ENCODE peak calls at places on chromosome 22, in four cellular contexts. U, V, C and X are unnamed samples.
A peak's percentile ranks its signal among the peaks of the same experiment; 100 is the strongest.

GRCh38 chr22:46679711-46680269 is 58.3 kb downstream of the CERK start:
- DNase-seq in U (no peak), C (no peak), V (no peak), X (no peak)

GRCh38 chr22:24553597-24554315 is 1.2 kb downstream of the GUCD1 start:
- DNase-seq in V (no peak), C (peak; percentile 29), U (no peak), X (peak; percentile 78)

GRCh38 chr22:24506802-24507438 is 11.8 kb downstream of the UPB1 start:
- DNase-seq in U (no peak), V (no peak), C (peak; percentile 60), X (no peak)

GRCh38 chr22:37063436-37064420 is 12.2 kb downstream of the KCTD17 start:
- DNase-seq in U (no peak), C (no peak), V (no peak), X (no peak)

GRCh38 chr22:46614070-46614931 is 5.9 kb upstream of the GRAMD4 start:
- DNase-seq in V (no peak), C (peak; percentile 91), U (peak; percentile 54), X (no peak)

GRCh38 chr22:44460287-44461082 is 37.5 kb downstream of the RTL6 start:
- DNase-seq in V (no peak), C (no peak), U (no peak), X (no peak)

GRCh38 chr22:20980938-20981722 is 967 bp upstream of the LZTR1 start:
- DNase-seq in C (no peak), U (no peak), V (no peak), X (no peak)

GRCh38 chr22:16957781-16958180 is 50.2 kb downstream of the GAB4 start:
- DNase-seq in C (no peak), V (no peak), U (no peak), X (no peak)

GRCh38 chr22:42500164-42500835 is 19.3 kb downstream of the RRP7A start:
- DNase-seq in U (peak; percentile 79), C (peak; percentile 90), V (peak; percentile 65), X (peak; percentile 82)

GRCh38 chr22:47929073-47929472 is 1166.6 kb downstream of the TBC1D22A start:
- DNase-seq in U (no peak), C (peak; percentile 39), V (no peak), X (no peak)
- H3K4me3 ChIP-seq in U (no peak overlapping the region), C (no peak overlapping the region), V (no peak overlapping the region), X (no peak overlapping the region)

DNA sequence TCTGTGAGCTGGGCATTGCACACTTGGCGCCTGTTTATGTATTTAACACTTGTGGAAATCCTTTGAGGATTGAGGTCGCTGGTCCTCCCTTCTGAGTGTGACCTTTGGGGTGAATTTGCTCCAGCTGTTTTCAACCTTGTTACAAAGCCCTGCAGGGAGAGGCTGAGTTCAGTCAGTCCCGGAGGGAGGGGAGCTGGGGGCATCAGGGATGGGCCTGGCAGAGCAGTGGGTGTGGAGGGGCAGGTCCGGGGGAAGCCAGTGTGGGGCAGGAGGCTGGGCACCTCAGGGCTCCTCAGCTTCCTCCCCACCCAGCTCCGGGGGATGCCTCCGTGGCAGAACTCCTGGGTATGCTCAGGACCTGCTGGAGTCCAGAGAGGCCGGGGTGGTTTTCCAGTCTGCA is 977.2 kb downstream of the TBC1D22A start:
- DNase-seq in U (no peak), C (no peak), V (no peak), X (no peak)
- H3K9me3 ChIP-seq in U (no peaks in the 10 kb centered on the region), C (no peaks in the 10 kb centered on the region), V (peaks cover 2% of the 10 kb centered on the region), X (no peaks in the 10 kb centered on the region)

DNA sequence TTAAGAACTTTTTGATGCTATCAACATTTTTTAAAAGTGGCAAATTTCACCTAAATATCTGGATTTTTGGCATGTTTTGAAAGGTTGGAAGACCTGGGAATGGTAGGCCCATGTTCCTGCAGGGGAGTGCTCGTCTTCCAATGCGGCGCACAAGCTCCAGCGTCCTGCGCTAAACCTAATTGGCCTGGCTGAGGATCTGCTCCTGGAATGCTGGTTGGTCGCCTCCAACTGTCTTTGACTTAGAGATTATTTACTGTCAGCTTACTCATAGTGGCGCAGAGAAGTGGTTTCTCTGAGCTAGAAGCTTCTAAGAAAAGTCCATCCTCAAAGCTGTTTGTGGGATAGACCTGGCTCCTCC is 615 bp upstream of the LIMK2 start:
- DNase-seq in V (no peak), U (no peak), C (no peak), X (no peak)
- H3K27ac ChIP-seq in V (no peak overlapping the region), U (peak overlapping the region; percentile 32), C (no peak overlapping the region), X (peak overlapping the region; percentile 85)

GRCh38 chr22:36027579-36027959 is 1.1 kb downstream of the RBFOX2 start:
- DNase-seq in V (no peak), U (no peak), C (peak; percentile 53), X (no peak)

GRCh38 chr22:36027960-36028645 is 521 bp downstream of the RBFOX2 start:
- DNase-seq in C (peak; percentile 58), U (no peak), V (peak; percentile 72), X (no peak)

GRCh38 chr22:36026741-36027140 is 1.9 kb downstream of the RBFOX2 start:
- DNase-seq in C (peak; percentile 40), U (no peak), V (no peak), X (no peak)

GRCh38 chr22:36028646-36029405 is at the start of gene RBFOX2:
- DNase-seq in V (peak; percentile 95), U (peak; percentile 13), C (peak; percentile 77), X (peak; percentile 99)

DNA sequence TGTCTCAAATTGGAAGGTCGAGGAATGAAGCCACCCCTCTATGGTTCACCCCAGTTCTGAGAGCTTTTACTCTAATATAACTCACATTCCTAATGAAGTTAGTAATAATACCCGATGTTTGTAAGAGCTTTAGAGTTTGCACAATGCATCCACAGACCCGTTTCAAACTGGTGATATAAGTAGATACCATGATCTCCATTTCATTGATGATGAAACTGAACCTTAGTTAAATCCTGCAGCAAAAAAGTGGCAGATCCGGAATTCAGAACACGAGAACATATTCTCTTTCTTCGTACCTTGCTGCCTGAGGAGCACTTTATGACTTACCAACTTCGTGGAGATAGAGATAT is 757 bp upstream of the RBFOX2 start:
- DNase-seq in V (no peak), U (no peak), C (no peak), X (no peak)
- H3K4me3 ChIP-seq in V (peak overlapping the region; percentile 43), U (peak overlapping the region; percentile 50), C (peak overlapping the region; percentile 96), X (peak overlapping the region; percentile 87)

GRCh38 chr22:49589301-49589700 is 238.4 kb downstream of the BRD1 start:
- DNase-seq in C (no peak), V (no peak), U (no peak), X (no peak)

GRCh38 chr22:49588739-49589138 is 238.9 kb downstream of the BRD1 start:
- DNase-seq in U (no peak), C (no peak), V (no peak), X (no peak)

GRCh38 chr22:49589811-49590210 is 237.9 kb downstream of the BRD1 start:
- DNase-seq in V (no peak), U (no peak), C (no peak), X (no peak)

GRCh38 chr22:49590851-49591445 is 236.7 kb downstream of the BRD1 start:
- DNase-seq in C (no peak), U (no peak), V (no peak), X (no peak)

DNA sequence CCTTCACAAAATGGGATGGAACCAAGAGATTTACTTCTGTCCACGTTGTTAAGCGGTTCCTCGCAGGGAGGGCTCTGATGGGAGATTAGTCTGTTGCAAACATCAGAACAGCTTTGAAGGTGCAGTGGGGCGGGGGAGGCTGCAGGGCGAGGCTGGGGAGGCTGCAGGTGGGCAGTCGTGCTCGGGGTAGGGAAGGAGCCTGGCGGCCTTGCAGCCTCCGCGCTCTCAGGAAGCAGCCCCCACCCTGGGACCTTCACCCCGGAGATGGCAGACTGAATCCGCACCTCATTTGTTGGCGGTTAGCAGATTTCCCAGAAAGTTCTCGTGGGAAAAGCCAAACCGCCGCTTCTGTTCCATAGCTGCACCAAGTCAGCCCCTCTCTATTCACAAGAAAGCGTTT is 237.3 kb downstream of the BRD1 start:
- DNase-seq in V (no peak), U (no peak), C (no peak), X (no peak)
- H3K9me3 ChIP-seq in V (peaks cover 7% of the 10 kb centered on the region), U (no peaks in the 10 kb centered on the region), C (no peaks in the 10 kb centered on the region), X (no peaks in the 10 kb centered on the region)

GRCh38 chr22:32584650-32585049 is 110.0 kb downstream of the FBXO7 start:
- DNase-seq in V (no peak), U (no peak), C (no peak), X (no peak)
- H3K27ac ChIP-seq in V (no peak overlapping the region), U (no peak overlapping the region), C (no peak overlapping the region), X (no peak overlapping the region)

GRCh38 chr22:41481131-41481830 is 12.4 kb downstream of the ACO2 start:
- DNase-seq in U (no peak), V (no peak), C (no peak), X (peak; percentile 79)

GRCh38 chr22:41480397-41480735 is 11.4 kb downstream of the ACO2 start:
- DNase-seq in U (no peak), C (no peak), V (no peak), X (no peak)

GRCh38 chr22:41478891-41479521 is 10.1 kb downstream of the ACO2 start:
- DNase-seq in U (no peak), V (no peak), C (no peak), X (peak; percentile 90)

GRCh38 chr22:41478473-41478872 is 9.6 kb downstream of the ACO2 start:
- DNase-seq in C (no peak), V (no peak), U (no peak), X (no peak)

DNA sequence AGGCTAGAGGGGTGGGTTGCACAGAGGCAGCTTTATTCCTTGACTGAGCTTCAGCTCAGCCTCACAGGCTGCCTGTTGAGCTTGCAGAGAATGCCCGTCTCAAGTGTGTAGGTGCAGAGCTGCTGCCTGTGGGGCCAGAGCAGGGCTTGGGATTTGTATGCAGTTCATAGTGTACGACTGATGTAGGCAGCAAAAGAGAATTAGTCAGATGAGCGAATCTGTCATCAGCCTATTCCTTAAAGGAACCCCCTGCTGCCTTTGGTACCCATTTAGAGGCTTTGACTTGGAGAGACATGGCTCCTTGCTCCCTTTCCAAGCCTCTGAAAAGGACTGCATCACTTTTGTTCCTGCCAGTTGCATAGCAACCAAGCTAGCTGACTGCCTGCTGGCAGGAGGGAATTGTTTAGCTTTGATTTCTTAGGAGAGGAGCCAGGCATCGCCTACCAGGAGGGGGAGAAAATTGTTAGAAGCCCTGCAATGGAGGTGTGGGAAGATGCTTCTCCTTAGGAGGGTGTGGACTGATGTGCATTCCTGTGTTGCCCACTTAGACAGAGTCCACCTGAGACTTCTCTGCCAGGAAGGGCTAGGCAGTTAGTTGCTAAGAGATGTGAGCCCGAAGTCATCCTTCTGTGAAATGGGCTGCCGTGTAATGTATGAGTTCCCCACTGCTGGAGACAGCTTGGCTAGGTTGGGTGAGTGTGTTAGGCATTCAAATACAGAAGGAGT is 10.9 kb downstream of the ACO2 start:
- DNase-seq in V (peak; percentile 83), U (no peak), C (no peak), X (no peak)
- H3K4me3 ChIP-seq in V (no peak overlapping the region), U (no peak overlapping the region), C (no peak overlapping the region), X (peak overlapping the region; percentile 11)